ENCODE peak calls at places on chromosomes 3 and 15, in seven cellular contexts. D, I, V, Y, M, J and B are unnamed samples.

GRCh38 chr3:13853978-13854296 is 25.9 kb downstream of the WNT7A start:
- DNase-seq in I (no peak), D (no peak), Y (peak; percentile 71), J (peak; percentile 91), M (no peak), V (no peak), B (no peak)

GRCh38 chr15:64855206-64856000 is 13.7 kb downstream of the PLEKHO2 start:
- DNase-seq in Y (no peak), M (no peak), I (no peak), V (peak; percentile 22), J (no peak), D (peak; percentile 65), B (peak; percentile 42)

GRCh38 chr15:67104453-67104852 is 39.1 kb downstream of the SMAD3 start:
- DNase-seq in I (no peak), V (no peak), J (no peak), M (no peak), Y (no peak), D (no peak), B (no peak)

GRCh38 chr15:51793521-51793920 is 35.9 kb upstream of the TMOD3 start:
- DNase-seq in D (no peak), J (no peak), Y (no peak), I (no peak), V (no peak), M (no peak), B (no peak)

GRCh38 chr3:43874290-43874689 is 183.6 kb downstream of the ABHD5 start:
- DNase-seq in Y (no peak), D (no peak), J (no peak), I (no peak), M (no peak), V (no peak), B (no peak)

GRCh38 chr15:92899910-92900711 is at the start of gene CHD2:
- DNase-seq in V (peak; percentile 90), D (peak; percentile 89), J (peak; percentile 88), I (peak; percentile 80), Y (peak; percentile 98), M (peak; percentile 73), B (peak; percentile 94)

GRCh38 chr3:9135930-9136525 is 113.4 kb downstream of the SRGAP3 start:
- DNase-seq in Y (peak; percentile 55), I (peak; percentile 64), V (peak; percentile 85), J (no peak), D (no peak), M (no peak), B (no peak)

GRCh38 chr3:21624514-21624913 is 126.5 kb downstream of the ZNF385D start:
- DNase-seq in I (no peak), V (no peak), J (no peak), M (no peak), Y (no peak), D (no peak), B (no peak)

GRCh38 chr15:35078221-35078915 is 6.7 kb downstream of the NANOGP8 start:
- DNase-seq in I (peak; percentile 33), M (no peak), V (peak; percentile 63), D (peak; percentile 72), J (peak; percentile 72), Y (peak; percentile 73), B (peak; percentile 50)
- H3K79me1 ChIP-seq in I (no peaks in the 10 kb centered on the region), M (no peaks in the 10 kb centered on the region), V (no peaks in the 10 kb centered on the region), D (no peaks in the 10 kb centered on the region), J (no peaks in the 10 kb centered on the region), Y (no peaks in the 10 kb centered on the region), B (no peaks in the 10 kb centered on the region)

GRCh38 chr3:133377396-133377795 is 22.5 kb upstream of the BFSP2 start:
- DNase-seq in Y (peak; percentile 64), I (no peak), M (no peak), D (peak; percentile 69), J (peak; percentile 63), V (no peak), B (peak; percentile 43)
- H3K79me1 ChIP-seq in Y (no peaks in the 10 kb centered on the region), I (no peaks in the 10 kb centered on the region), M (no peaks in the 10 kb centered on the region), D (peaks cover 3% of the 10 kb centered on the region), J (no peaks in the 10 kb centered on the region), V (no peaks in the 10 kb centered on the region), B (no peaks in the 10 kb centered on the region)

DNA sequence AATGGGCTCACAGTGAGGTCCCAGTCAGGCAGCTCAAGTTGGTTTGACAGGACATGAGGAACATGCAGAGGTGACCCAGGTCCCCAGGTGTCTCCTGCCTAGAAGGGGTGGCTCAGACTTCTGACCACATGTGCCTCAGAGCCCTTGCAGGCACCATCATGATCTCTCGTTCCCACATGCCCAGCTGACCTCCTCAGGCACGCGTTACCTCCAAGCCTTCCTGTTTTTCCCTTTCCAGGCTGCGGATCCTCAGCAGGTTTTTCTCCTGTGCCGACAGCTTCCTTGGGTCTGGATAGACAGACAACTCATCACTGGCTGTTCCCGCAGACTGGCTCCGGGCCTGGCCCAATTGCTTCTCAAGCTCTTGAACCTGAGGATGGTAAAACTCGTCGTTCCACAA is 30.4 kb downstream of the CCDC13 start:
- DNase-seq in D (no peak), Y (no peak), V (peak; percentile 12), M (no peak), J (no peak), I (no peak), B (no peak)
- H3K79me1 ChIP-seq in D (no peaks in the 10 kb centered on the region), Y (no peaks in the 10 kb centered on the region), V (no peaks in the 10 kb centered on the region), M (no peaks in the 10 kb centered on the region), J (no peaks in the 10 kb centered on the region), I (no peaks in the 10 kb centered on the region), B (no peaks in the 10 kb centered on the region)

GRCh38 chr3:188602620-188603019 is 448.7 kb downstream of the LPP start:
- DNase-seq in J (no peak), D (no peak), M (no peak), I (no peak), Y (no peak), V (no peak), B (no peak)
- H3K79me1 ChIP-seq in J (no peaks in the 10 kb centered on the region), D (peaks cover 41% of the 10 kb centered on the region), M (no peaks in the 10 kb centered on the region), I (no peaks in the 10 kb centered on the region), Y (no peaks in the 10 kb centered on the region), V (no peaks in the 10 kb centered on the region), B (peaks cover 9% of the 10 kb centered on the region)

GRCh38 chr3:139505829-139506386 is 29.6 kb upstream of the RBP2 start:
- DNase-seq in Y (no peak), M (no peak), V (no peak), J (no peak), I (no peak), D (no peak), B (no peak)
- H3K79me1 ChIP-seq in Y (no peaks in the 10 kb centered on the region), M (no peaks in the 10 kb centered on the region), V (no peaks in the 10 kb centered on the region), J (no peaks in the 10 kb centered on the region), I (no peaks in the 10 kb centered on the region), D (no peaks in the 10 kb centered on the region), B (no peaks in the 10 kb centered on the region)

GRCh38 chr3:138781012-138781470 is 53.7 kb downstream of the PIK3CB start:
- DNase-seq in Y (no peak), J (peak; percentile 48), V (no peak), M (no peak), D (no peak), I (no peak), B (peak; percentile 8)

GRCh38 chr3:138776961-138777360 is 57.8 kb downstream of the PIK3CB start:
- DNase-seq in Y (no peak), D (no peak), M (no peak), J (no peak), I (no peak), V (no peak), B (no peak)

GRCh38 chr3:138774529-138775253 is 60.0 kb downstream of the PIK3CB start:
- DNase-seq in M (no peak), J (peak; percentile 97), Y (peak; percentile 7), I (no peak), V (no peak), D (peak; percentile 100), B (peak; percentile 98)

GRCh38 chr3:138775254-138775595 is 59.5 kb downstream of the PIK3CB start:
- DNase-seq in I (no peak), V (no peak), Y (no peak), J (no peak), D (no peak), M (no peak), B (no peak)

DNA sequence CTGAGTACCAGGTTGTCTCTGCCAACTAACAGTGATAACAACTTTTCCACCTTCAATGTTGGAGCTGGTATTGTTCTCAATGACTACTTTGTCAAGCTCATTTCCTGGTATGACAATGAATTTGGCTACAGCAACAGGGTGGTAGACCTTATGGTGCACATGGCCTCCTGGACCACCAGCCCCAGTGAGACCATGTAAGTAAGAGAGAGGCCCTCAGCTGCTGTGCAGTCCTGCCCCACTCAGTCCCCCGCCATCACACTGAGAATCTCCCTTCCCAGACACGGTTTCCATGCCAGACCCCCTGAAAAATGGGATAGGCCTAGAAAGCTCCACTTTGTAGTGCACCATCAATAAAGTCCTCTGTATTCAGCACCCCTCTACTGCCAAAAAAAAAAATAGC is 56.1 kb downstream of the PIK3CB start:
- DNase-seq in D (no peak), M (no peak), Y (no peak), I (no peak), V (no peak), J (no peak), B (no peak)
- H3K79me1 ChIP-seq in D (peaks cover 59% of the 10 kb centered on the region), M (peaks cover 7% of the 10 kb centered on the region), Y (peaks cover 19% of the 10 kb centered on the region), I (no peaks in the 10 kb centered on the region), V (peaks cover 3% of the 10 kb centered on the region), J (peaks cover 3% of the 10 kb centered on the region), B (peaks cover 26% of the 10 kb centered on the region)

DNA sequence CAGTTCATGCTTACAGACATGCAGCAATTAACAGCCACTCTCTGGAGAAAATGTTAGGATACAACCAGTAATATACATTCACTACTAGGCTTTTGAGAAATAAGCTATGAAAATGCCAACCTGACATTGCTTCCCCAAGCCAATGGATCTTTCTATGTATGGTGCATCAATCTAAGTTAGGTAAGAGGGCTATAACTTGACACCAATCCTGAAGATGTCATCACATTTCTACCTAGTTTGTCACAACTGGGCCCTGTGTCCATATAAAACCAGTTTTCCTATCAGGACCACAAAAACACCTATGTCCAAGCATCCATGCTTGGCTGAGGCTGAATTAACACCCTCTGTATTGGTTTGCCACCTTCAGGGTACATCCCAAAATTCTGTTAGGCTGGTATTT is 13.8 kb upstream of the GPX1 start:
- DNase-seq in D (no peak), I (no peak), Y (no peak), J (no peak), V (no peak), M (no peak), B (no peak)
- H3K79me1 ChIP-seq in D (peaks cover 69% of the 10 kb centered on the region), I (peaks cover 4% of the 10 kb centered on the region), Y (peaks cover 24% of the 10 kb centered on the region), J (no peaks in the 10 kb centered on the region), V (peaks cover 16% of the 10 kb centered on the region), M (peaks cover 2% of the 10 kb centered on the region), B (peaks cover 6% of the 10 kb centered on the region)

GRCh38 chr3:138642226-138642926 is 33.8 kb downstream of the FAIM start:
- DNase-seq in V (no peak), M (no peak), D (no peak), I (no peak), J (no peak), Y (peak; percentile 17), B (no peak)
- H3K79me1 ChIP-seq in V (no peaks in the 10 kb centered on the region), M (no peaks in the 10 kb centered on the region), D (no peaks in the 10 kb centered on the region), I (no peaks in the 10 kb centered on the region), J (no peaks in the 10 kb centered on the region), Y (no peaks in the 10 kb centered on the region), B (no peaks in the 10 kb centered on the region)

GRCh38 chr15:101432982-101433381 is 56.5 kb downstream of the PCSK6 start:
- DNase-seq in D (no peak), V (no peak), I (no peak), J (no peak), Y (no peak), M (no peak), B (no peak)
- H3K79me1 ChIP-seq in D (no peaks in the 10 kb centered on the region), V (no peaks in the 10 kb centered on the region), I (no peaks in the 10 kb centered on the region), J (no peaks in the 10 kb centered on the region), Y (no peaks in the 10 kb centered on the region), M (no peaks in the 10 kb centered on the region), B (no peaks in the 10 kb centered on the region)

GRCh38 chr3:169237181-169237580 is 426.3 kb downstream of the MECOM start:
- DNase-seq in Y (no peak), M (no peak), V (no peak), J (no peak), D (peak; percentile 70), I (no peak), B (no peak)
- H3K79me1 ChIP-seq in Y (no peaks in the 10 kb centered on the region), M (no peaks in the 10 kb centered on the region), V (no peaks in the 10 kb centered on the region), J (peaks cover 2% of the 10 kb centered on the region), D (no peaks in the 10 kb centered on the region), I (no peaks in the 10 kb centered on the region), B (no peaks in the 10 kb centered on the region)